ENCODE peak calls at places on chromosomes 1 and 21, in six cellular contexts. B is uterus, T is A549, C is HCT116, Y is stomach, X is heart left ventricle. Q is an unnamed sample.
A peak's percentile ranks its signal among the peaks of the same experiment; 100 is the strongest.

GRCh38 chr1:1959840-1960479 is 40.9 kb upstream of the TMEM52 start:
- DNase-seq in T (peak; percentile 78), X (peak; percentile 86), C (peak; percentile 71), Y (peak; percentile 88), B (peak; percentile 73), Q (no peak)

GRCh38 chr1:42733415-42734200 is 6.4 kb downstream of the CLDN19 start:
- DNase-seq in B (no peak), Y (no peak), X (no peak), C (no peak), T (no peak), Q (peak; percentile 89)

GRCh38 chr1:89695847-89696246 is 62.9 kb downstream of the LRRC8C start:
- DNase-seq in T (no peak), Y (no peak), B (no peak), C (no peak), X (no peak), Q (no peak)

GRCh38 chr1:10794724-10795304 is 1.6 kb downstream of the CASZ1 start:
- DNase-seq in C (no peak), T (peak; percentile 43), B (no peak), Y (no peak), X (no peak), Q (no peak)

GRCh38 chr1:68586766-68587165 is 89.9 kb upstream of the DEPDC1 start:
- DNase-seq in C (no peak), Y (no peak), T (no peak), B (no peak), X (no peak), Q (no peak)

GRCh38 chr21:45580576-45581321 is 38.5 kb upstream of the SLC19A1 start:
- DNase-seq in Y (peak; percentile 20), X (no peak), C (no peak), B (peak; percentile 8), T (no peak), Q (no peak)

GRCh38 chr1:7831458-7831857 is 21.4 kb downstream of the UTS2 start:
- DNase-seq in Y (no peak), C (no peak), T (no peak), B (no peak), X (no peak), Q (no peak)

GRCh38 chr1:25257176-25257575 is 9.9 kb upstream of the RSRP1 start:
- DNase-seq in X (no peak), B (no peak), T (no peak), C (no peak), Y (no peak), Q (no peak)

GRCh38 chr1:222416001-222416791 is 131.7 kb downstream of the HHIPL2 start:
- DNase-seq in X (no peak), B (no peak), Y (no peak), T (no peak), C (no peak), Q (no peak)

GRCh38 chr21:29164330-29164942 is 34.0 kb downstream of the MAP3K7CL start:
- DNase-seq in Y (no peak), T (peak; percentile 78), B (no peak), C (peak; percentile 69), X (no peak), Q (no peak)

GRCh38 chr21:45309069-45309521 is 21.4 kb upstream of the POFUT2 start:
- DNase-seq in C (no peak), T (peak; percentile 55), Y (peak; percentile 47), X (peak; percentile 72), B (peak; percentile 73), Q (no peak)

GRCh38 chr1:98402860-98403259 is 258.7 kb upstream of the SNX7 start:
- DNase-seq in B (no peak), T (no peak), X (no peak), Y (no peak), C (no peak), Q (no peak)

GRCh38 chr21:17343055-17343454 is 169.8 kb upstream of the CXADR start:
- DNase-seq in T (no peak), X (no peak), C (no peak), Y (no peak), B (no peak), Q (no peak)

GRCh38 chr1:43298055-43298454 is 2.7 kb upstream of the TIE1 start:
- DNase-seq in C (no peak), T (no peak), Y (no peak), B (no peak), X (no peak), Q (no peak)

GRCh38 chr1:24925082-24925779 is 4.8 kb downstream of the RUNX3 start:
- DNase-seq in X (no peak), Y (no peak), C (no peak), B (no peak), T (no peak), Q (no peak)

GRCh38 chr21:31660134-31660565 is 657 bp downstream of the SOD1 start:
- DNase-seq in B (peak; percentile 47), X (peak; percentile 57), T (no peak), Y (no peak), C (no peak), Q (no peak)

GRCh38 chr1:208850441-208850840 is 606.3 kb upstream of the PLXNA2 start:
- DNase-seq in B (no peak), X (no peak), C (no peak), T (no peak), Y (no peak), Q (no peak)

GRCh38 chr1:69263982-69264381 is 303.7 kb upstream of the LRRC7 start:
- DNase-seq in C (no peak), B (peak; percentile 36), Y (no peak), T (no peak), X (no peak), Q (no peak)

GRCh38 chr1:184023133-184023532 is 14.4 kb downstream of the COLGALT2 start:
- DNase-seq in C (no peak), X (no peak), T (no peak), Y (no peak), B (no peak), Q (no peak)

GRCh38 chr1:158821723-158822122 is 9.4 kb upstream of the MNDA start:
- DNase-seq in B (no peak), C (no peak), T (no peak), Y (no peak), X (no peak), Q (no peak)

GRCh38 chr1:167477962-167478361 is 40.4 kb downstream of the CD247 start:
- DNase-seq in B (no peak), Y (no peak), X (no peak), T (no peak), C (no peak), Q (no peak)

GRCh38 chr1:46535063-46535462 is 16.4 kb downstream of the KNCN start:
- DNase-seq in T (peak; percentile 57), Y (peak; percentile 56), C (peak; percentile 48), X (no peak), B (no peak), Q (no peak)

GRCh38 chr1:230728710-230729392 is 14.9 kb upstream of the AGT start:
- DNase-seq in C (no peak), B (no peak), X (no peak), T (no peak), Y (peak; percentile 68), Q (no peak)

GRCh38 chr1:234541281-234541975 is 62.4 kb upstream of the TARBP1 start:
- DNase-seq in T (peak; percentile 33), X (no peak), C (no peak), B (no peak), Y (no peak), Q (no peak)

GRCh38 chr1:44249543-44249942 is 36.3 kb downstream of the DMAP1 start:
- DNase-seq in T (no peak), X (peak; percentile 73), B (no peak), Y (no peak), C (no peak), Q (no peak)

GRCh38 chr1:41917835-41918449 is 780 bp downstream of the HIVEP3 start:
- DNase-seq in T (peak; percentile 31), Y (peak; percentile 51), B (no peak), C (no peak), X (peak; percentile 42), Q (no peak)

GRCh38 chr1:26786437-26787380 is 1.0 kb upstream of the PIGV start:
- DNase-seq in X (peak; percentile 77), C (no peak), T (no peak), B (peak; percentile 77), Y (peak; percentile 62), Q (no peak)
- TF ChIP-seq POLR2A in X (peak; percentile 51), C (peak; percentile 70), T (no peak), B (peak; percentile 42), Y (no peak), Q (no peak)

GRCh38 chr1:87980494-87980893 is 651.8 kb downstream of the LMO4 start:
- DNase-seq in T (no peak), X (no peak), C (no peak), Y (peak; percentile 26), B (no peak), Q (no peak)
- H3K27ac ChIP-seq in T (no peak overlapping the region), X (no peak overlapping the region), C (no peak overlapping the region), Y (no peak overlapping the region), B (no peak overlapping the region), Q (no peak overlapping the region)

GRCh38 chr1:187621961-187622360 is 793.2 kb downstream of the PLA2G4A start:
- DNase-seq in Y (no peak), B (no peak), X (no peak), C (no peak), T (no peak), Q (no peak)
- TF ChIP-seq POLR2A in Y (no peak), B (no peak), X (no peak), C (no peak), T (no peak), Q (no peak)

DNA sequence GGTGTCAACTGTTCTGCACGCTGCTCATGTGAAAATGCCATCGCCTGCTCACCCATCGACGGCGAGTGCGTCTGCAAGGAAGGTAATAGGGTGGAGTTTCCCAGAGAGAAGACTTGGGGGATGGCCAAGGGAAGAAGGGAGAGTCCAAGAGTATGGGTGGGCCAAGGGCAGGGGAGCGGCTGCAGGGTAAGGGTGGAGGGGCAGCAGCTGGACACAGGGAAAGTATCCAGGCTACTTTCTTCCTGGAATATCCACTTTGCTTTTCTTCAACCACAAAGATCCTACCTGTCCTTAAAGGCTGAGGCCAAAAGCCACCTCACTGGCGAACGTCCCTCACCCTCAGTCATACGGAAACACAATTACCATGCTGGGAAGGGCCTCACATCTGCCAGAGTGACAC is 11.5 kb upstream of the LRRC71 start:
- DNase-seq in X (no peak), C (no peak), Y (no peak), T (no peak), B (no peak), Q (no peak)
- H3K27ac ChIP-seq in X (no peak overlapping the region), C (no peak overlapping the region), Y (no peak overlapping the region), T (no peak overlapping the region), B (no peak overlapping the region), Q (no peak overlapping the region)

Q was measured in vagina.